ENCODE peak calls at places on chromosomes 4 and X, in seven cellular contexts. V is hepatocyte; G is CD8-positive, alpha-beta memory T cell; O is pancreas; U is psoas muscle; K is SJSA1; L is stomach. J is an unnamed sample. For H3K36me3 and H3K9me3, the result is how much of the 10 kb centered on the place peaks cover.

GRCh38 chrX:69031181-69031580 is 134.1 kb downstream of the PJA1 start:
- DNase-seq in U (no peak), G (no peak), K (no peak), V (no peak), O (no peak), L (no peak), J (no peak)

GRCh38 chr4:124931050-124931449 is 218.5 kb upstream of the ANKRD50 start:
- DNase-seq in V (no peak), G (no peak), L (no peak), O (no peak), K (no peak), U (no peak), J (no peak)

GRCh38 chr4:172654482-172654881 is 514.1 kb upstream of the GALNT7 start:
- DNase-seq in O (no peak), G (no peak), K (no peak), U (no peak), L (no peak), V (no peak), J (no peak)

GRCh38 chr4:5952286-5953002 is 59.6 kb upstream of the CRMP1 start:
- DNase-seq in K (no peak), O (no peak), L (no peak), U (no peak), G (no peak), V (no peak), J (no peak)

GRCh38 chr4:35300996-35301774 is 943.1 kb downstream of the ARAP2 start:
- DNase-seq in K (no peak), G (no peak), V (no peak), O (no peak), U (no peak), L (no peak), J (no peak)

GRCh38 chr4:17698116-17698515 is 83.3 kb downstream of the FAM184B start:
- DNase-seq in K (no peak), L (no peak), U (no peak), V (no peak), O (no peak), G (no peak), J (no peak)

GRCh38 chrX:2498781-2499302 is 1.9 kb downstream of the DHRSX start:
- DNase-seq in K (no peak), G (no peak), O (no peak), V (peak), U (no peak), L (peak), J (peak)

GRCh38 chr4:86653237-86653865 is 59.2 kb downstream of the PTPN13 start:
- DNase-seq in V (no peak), K (no peak), G (no peak), O (no peak), U (no peak), L (no peak), J (no peak)

GRCh38 chr4:179750374-179750773 is 2308.1 kb upstream of the AGA start:
- DNase-seq in U (no peak), O (no peak), L (no peak), V (peak), G (no peak), K (no peak), J (no peak)
- H3K36me3 ChIP-seq in U (under half), O (under half), L (under half), V (under half), G (under half), K (under half), J (under half)

DNA sequence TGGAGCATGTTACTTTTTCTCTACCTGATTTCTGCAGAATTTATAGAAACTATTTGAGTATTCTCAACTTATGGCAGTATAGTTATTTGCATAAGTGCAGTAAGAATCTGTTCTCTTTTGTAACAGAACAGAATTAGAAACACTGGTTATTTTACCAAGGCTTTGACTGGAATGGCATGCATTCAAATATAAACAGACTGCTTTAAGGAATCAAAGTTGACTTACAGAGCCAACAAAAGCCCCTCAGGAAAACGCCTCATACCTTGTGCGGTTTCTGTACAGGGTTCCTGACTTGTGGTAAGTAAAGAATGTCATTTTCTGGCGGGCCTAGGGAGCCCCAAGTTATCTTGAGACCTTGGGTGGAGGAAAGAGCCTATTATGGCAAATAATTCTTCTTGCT is 97.1 kb downstream of the GPR143 start:
- DNase-seq in U (no peak), O (no peak), G (no peak), V (no peak), L (no peak), K (peak), J (no peak)
- H3K4me3 ChIP-seq in U (no peak), O (no peak), G (no peak), V (no peak), L (no peak), K (no peak), J (no peak)

GRCh38 chrX:153381684-153382532 is 19.2 kb downstream of the PNMA6E start:
- DNase-seq in O (peak), G (no peak), U (no peak), V (peak), K (no peak), L (no peak), J (peak)
- H3K9me3 ChIP-seq in O (under half), G (under half), U (under half), V (under half), K (under half), L (under half), J (under half)

GRCh38 chr4:118761387-118762016 is 74.4 kb downstream of the SEC24D start:
- DNase-seq in O (no peak), L (no peak), V (no peak), G (no peak), U (no peak), K (no peak), J (no peak)
- H3K36me3 ChIP-seq in O (under half), L (half or more), V (under half), G (under half), U (under half), K (half or more), J (half or more)

DNA sequence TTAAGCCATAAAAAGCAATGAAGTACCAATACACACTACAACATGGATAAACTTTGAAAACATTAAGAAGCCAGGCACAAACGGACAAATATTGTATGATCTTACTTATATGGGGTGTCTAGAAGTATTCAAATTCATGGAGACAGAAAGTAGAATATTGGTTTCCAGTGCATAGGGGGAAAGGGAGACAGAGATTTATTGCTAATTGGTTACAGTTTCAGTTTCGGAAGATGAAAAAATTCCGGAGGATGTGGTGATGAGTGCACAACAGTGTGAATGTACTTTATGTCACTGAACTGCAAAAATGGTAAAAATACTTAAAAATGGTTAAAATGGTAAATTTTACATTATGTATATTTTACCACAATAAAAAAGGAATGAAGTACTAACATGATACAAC is 5.1 kb upstream of the PRDX4 start:
- DNase-seq in O (no peak), G (no peak), K (no peak), U (no peak), V (no peak), L (no peak), J (no peak)
- H3K4me3 ChIP-seq in O (no peak), G (no peak), K (no peak), U (no peak), V (no peak), L (no peak), J (no peak)

J was measured in MG63.